ENCODE peak calls at places on chromosomes 12 and 14, in four cellular contexts. H is HCT116, F is stomach, L is prostate gland. P is an unnamed sample. For H3K4me1, the result is how much of the 10 kb centered on the place peaks cover.

GRCh38 chr14:92677087-92677668 is 71.2 kb downstream of the LGMN start:
- DNase-seq in H (no peak), F (no peak), L (no peak), P (no peak)

GRCh38 chr12:111434680-111435338 is 29.1 kb downstream of the SH2B3 start:
- DNase-seq in H (no peak), F (no peak), L (peak), P (peak)

GRCh38 chr12:89073027-89073398 is 279.3 kb downstream of the DUSP6 start:
- DNase-seq in H (no peak), F (no peak), L (no peak), P (no peak)

GRCh38 chr12:105279460-105280056 is 43.6 kb upstream of the APPL2 start:
- DNase-seq in H (peak), F (peak), L (no peak), P (peak)

GRCh38 chr14:85799668-85800067 is 269.7 kb downstream of the FLRT2 start:
- DNase-seq in H (no peak), F (no peak), L (no peak), P (no peak)

GRCh38 chr12:72031066-72031465 is 92.4 kb downstream of the TPH2 start:
- DNase-seq in H (no peak), F (no peak), L (no peak), P (no peak)

GRCh38 chr12:121212875-121213274 is 2.9 kb downstream of the P2RX4 start:
- DNase-seq in H (no peak), F (no peak), L (no peak), P (no peak)

GRCh38 chr12:513446-513845 is 53.7 kb downstream of the B4GALNT3 start:
- DNase-seq in H (no peak), F (peak), L (no peak), P (no peak)

GRCh38 chr14:29233188-29233587 is 466.6 kb downstream of the FOXG1 start:
- DNase-seq in H (no peak), F (no peak), L (no peak), P (no peak)

GRCh38 chr14:92687681-92688433 is 60.6 kb downstream of the LGMN start:
- DNase-seq in H (no peak), F (peak), L (no peak), P (no peak)

GRCh38 chr14:57262117-57262516 is 6.6 kb downstream of the EXOC5 start:
- DNase-seq in H (no peak), F (no peak), L (no peak), P (no peak)

GRCh38 chr12:94587266-94588241 is 62.8 kb downstream of the TMCC3 start:
- DNase-seq in H (no peak), F (no peak), L (no peak), P (no peak)

GRCh38 chr14:31024577-31025334 is 693 bp upstream of the AP4S1 start:
- DNase-seq in H (no peak), F (no peak), L (no peak), P (no peak)

GRCh38 chr12:88539893-88540292 is 40.4 kb downstream of the KITLG start:
- DNase-seq in H (no peak), F (no peak), L (no peak), P (no peak)

GRCh38 chr12:51381226-51382079 is 9.8 kb downstream of the GALNT6 start:
- DNase-seq in H (no peak), F (no peak), L (no peak), P (no peak)

GRCh38 chr14:99244299-99244959 is 27.6 kb downstream of the BCL11B start:
- DNase-seq in H (no peak), F (no peak), L (no peak), P (no peak)

GRCh38 chr14:38039526-38039925 is 168.2 kb upstream of the SSTR1 start:
- DNase-seq in H (no peak), F (no peak), L (no peak), P (no peak)

GRCh38 chr12:9787340-9787737 is 26.6 kb upstream of the CD69 start:
- DNase-seq in H (no peak), F (no peak), L (no peak), P (no peak)

GRCh38 chr12:109594566-109595317 is 21.1 kb downstream of the MVK start:
- DNase-seq in H (no peak), F (no peak), L (no peak), P (no peak)

GRCh38 chr14:81164167-81164774 is 56.5 kb downstream of the GTF2A1 start:
- DNase-seq in H (peak), F (peak), L (peak), P (peak)

GRCh38 chr12:56385873-56386272 is 23.2 kb upstream of the APOF start:
- DNase-seq in H (peak), F (peak), L (no peak), P (no peak)

GRCh38 chr12:114750905-114751304 is 66.9 kb upstream of the TBX3 start:
- DNase-seq in H (no peak), F (no peak), L (no peak), P (no peak)

GRCh38 chr12:111582133-111582747 is 16.9 kb downstream of the ATXN2 start:
- DNase-seq in H (no peak), F (no peak), L (no peak), P (no peak)

GRCh38 chr14:31937730-31938346 is 139.3 kb upstream of the ARHGAP5 start:
- DNase-seq in H (peak), F (peak), L (no peak), P (peak)

GRCh38 chr14:93956082-93956481 is 20.3 kb downstream of the ASB2 start:
- DNase-seq in H (no peak), F (no peak), L (no peak), P (no peak)
- H3K4me1 ChIP-seq in H (under half), F (half or more), L (under half), P (under half)

GRCh38 chr12:62261876-62262275 is 1.7 kb downstream of the USP15 start:
- DNase-seq in H (no peak), F (no peak), L (no peak), P (no peak)
- H3K4me1 ChIP-seq in H (under half), F (half or more), L (under half), P (under half)

GRCh38 chr12:47799357-47799955 is 20.2 kb downstream of the HDAC7 start:
- DNase-seq in H (no peak), F (no peak), L (no peak), P (no peak)
- H3K4me1 ChIP-seq in H (under half), F (half or more), L (under half), P (under half)

GRCh38 chr14:77032483-77032853 is 4.0 kb upstream of the IRF2BPL start:
- DNase-seq in H (no peak), F (no peak), L (no peak), P (no peak)
- H3K4me1 ChIP-seq in H (half or more), F (half or more), L (under half), P (under half)

P was measured in colonic mucosa.